ENCODE peak calls at places on chromosomes 12 and 14, in five cellular contexts. One of them, this sample, is unnamed.

GRCh38 chr12:111767362-111768158 is 827 bp downstream of the ALDH2 start:
- DNase-seq in CD8-positive, alpha-beta memory T cell: no peak
- DNase-seq in Caco-2: no peak
- DNase-seq in HT1080: peak
- DNase-seq in lower lobe of right lung: no peak
- DNase-seq in this sample: no peak

GRCh38 chr14:89196561-89196960 is 220.5 kb downstream of the FOXN3 start:
- DNase-seq in lower lobe of right lung: no peak
- DNase-seq in HT1080: no peak
- DNase-seq in CD8-positive, alpha-beta memory T cell: no peak
- DNase-seq in Caco-2: no peak
- DNase-seq in this sample: no peak

GRCh38 chr12:115044073-115044472 is 360.1 kb upstream of the TBX3 start:
- DNase-seq in CD8-positive, alpha-beta memory T cell: no peak
- DNase-seq in lower lobe of right lung: no peak
- DNase-seq in HT1080: peak
- DNase-seq in Caco-2: no peak
- DNase-seq in this sample: no peak

GRCh38 chr12:28012333-28012918 is 39.9 kb upstream of the PTHLH start:
- DNase-seq in Caco-2: no peak
- DNase-seq in HT1080: no peak
- DNase-seq in lower lobe of right lung: no peak
- DNase-seq in CD8-positive, alpha-beta memory T cell: no peak
- DNase-seq in this sample: no peak

GRCh38 chr12:48380596-48380995 is 29.9 kb upstream of the ZNF641 start:
- DNase-seq in CD8-positive, alpha-beta memory T cell: no peak
- DNase-seq in Caco-2: no peak
- DNase-seq in lower lobe of right lung: no peak
- DNase-seq in HT1080: peak
- DNase-seq in this sample: no peak

GRCh38 chr14:93239869-93240677 is 33.0 kb downstream of the UBR7 start:
- DNase-seq in lower lobe of right lung: no peak
- DNase-seq in CD8-positive, alpha-beta memory T cell: no peak
- DNase-seq in Caco-2: peak
- DNase-seq in HT1080: peak
- DNase-seq in this sample: no peak

GRCh38 chr14:101760138-101761011 is 1.1 kb upstream of the PPP2R5C start:
- DNase-seq in CD8-positive, alpha-beta memory T cell: peak
- DNase-seq in Caco-2: peak
- DNase-seq in lower lobe of right lung: peak
- DNase-seq in HT1080: peak
- DNase-seq in this sample: peak

GRCh38 chr12:87074801-87075200 is 818.6 kb upstream of the MGAT4C start:
- DNase-seq in CD8-positive, alpha-beta memory T cell: no peak
- DNase-seq in lower lobe of right lung: no peak
- DNase-seq in HT1080: no peak
- DNase-seq in Caco-2: no peak
- DNase-seq in this sample: no peak

GRCh38 chr14:54676822-54677708 is 110.1 kb downstream of the SAMD4A start:
- DNase-seq in lower lobe of right lung: no peak
- DNase-seq in Caco-2: no peak
- DNase-seq in CD8-positive, alpha-beta memory T cell: no peak
- DNase-seq in HT1080: peak
- DNase-seq in this sample: peak

GRCh38 chr14:65070710-65071033 is 31.6 kb downstream of the MAX start:
- DNase-seq in Caco-2: no peak
- DNase-seq in CD8-positive, alpha-beta memory T cell: no peak
- DNase-seq in lower lobe of right lung: no peak
- DNase-seq in HT1080: no peak
- DNase-seq in this sample: peak

GRCh38 chr14:52442602-52443001 is 109.7 kb downstream of the TXNDC16 start:
- DNase-seq in Caco-2: no peak
- DNase-seq in HT1080: no peak
- DNase-seq in lower lobe of right lung: no peak
- DNase-seq in CD8-positive, alpha-beta memory T cell: no peak
- DNase-seq in this sample: no peak

GRCh38 chr12:22738945-22739344 is 114.0 kb downstream of the ETNK1 start:
- DNase-seq in CD8-positive, alpha-beta memory T cell: no peak
- DNase-seq in lower lobe of right lung: no peak
- DNase-seq in HT1080: peak
- DNase-seq in Caco-2: no peak
- DNase-seq in this sample: no peak

GRCh38 chr12:1929241-1929984 is 11.0 kb upstream of the CACNA2D4 start:
- DNase-seq in CD8-positive, alpha-beta memory T cell: no peak
- DNase-seq in lower lobe of right lung: peak
- DNase-seq in Caco-2: peak
- DNase-seq in HT1080: no peak
- DNase-seq in this sample: no peak

GRCh38 chr12:52956987-52957386 is 8.1 kb downstream of the KRT18 start:
- DNase-seq in Caco-2: no peak
- DNase-seq in CD8-positive, alpha-beta memory T cell: no peak
- DNase-seq in HT1080: peak
- DNase-seq in lower lobe of right lung: no peak
- DNase-seq in this sample: no peak

GRCh38 chr12:89859513-89860220 is 151.0 kb upstream of the ATP2B1 start:
- DNase-seq in Caco-2: no peak
- DNase-seq in lower lobe of right lung: no peak
- DNase-seq in CD8-positive, alpha-beta memory T cell: no peak
- DNase-seq in HT1080: no peak
- DNase-seq in this sample: no peak

GRCh38 chr14:89399594-89400068 is 17.4 kb downstream of the FOXN3 start:
- DNase-seq in Caco-2: peak
- DNase-seq in CD8-positive, alpha-beta memory T cell: peak
- DNase-seq in HT1080: peak
- DNase-seq in lower lobe of right lung: no peak
- DNase-seq in this sample: peak

GRCh38 chr14:102498678-102499265 is 10.8 kb downstream of the ANKRD9 start:
- DNase-seq in Caco-2: no peak
- DNase-seq in HT1080: no peak
- DNase-seq in lower lobe of right lung: no peak
- DNase-seq in CD8-positive, alpha-beta memory T cell: no peak
- DNase-seq in this sample: no peak

GRCh38 chr14:90293766-90294471 is 37.6 kb downstream of the PSMC1 start:
- DNase-seq in lower lobe of right lung: no peak
- DNase-seq in HT1080: no peak
- DNase-seq in Caco-2: no peak
- DNase-seq in CD8-positive, alpha-beta memory T cell: no peak
- DNase-seq in this sample: no peak

GRCh38 chr14:52439476-52439875 is 112.8 kb downstream of the TXNDC16 start:
- DNase-seq in lower lobe of right lung: no peak
- DNase-seq in CD8-positive, alpha-beta memory T cell: no peak
- DNase-seq in HT1080: no peak
- DNase-seq in Caco-2: no peak
- DNase-seq in this sample: no peak

GRCh38 chr12:52250048-52250990 is 17.3 kb downstream of the KRT7 start:
- DNase-seq in HT1080: no peak
- DNase-seq in lower lobe of right lung: peak
- DNase-seq in Caco-2: no peak
- DNase-seq in CD8-positive, alpha-beta memory T cell: no peak
- DNase-seq in this sample: no peak

GRCh38 chr12:71440393-71441349 is 1.1 kb downstream of the LGR5 start:
- DNase-seq in HT1080: no peak
- DNase-seq in Caco-2: peak
- DNase-seq in lower lobe of right lung: no peak
- DNase-seq in CD8-positive, alpha-beta memory T cell: no peak
- DNase-seq in this sample: no peak

GRCh38 chr12:124306686-124307555 is 12.0 kb downstream of the RFLNA start:
- DNase-seq in HT1080: no peak
- DNase-seq in CD8-positive, alpha-beta memory T cell: no peak
- DNase-seq in Caco-2: no peak
- DNase-seq in lower lobe of right lung: peak
- DNase-seq in this sample: no peak

GRCh38 chr12:40898505-40898904 is 206.3 kb downstream of the CNTN1 start:
- DNase-seq in lower lobe of right lung: no peak
- DNase-seq in Caco-2: no peak
- DNase-seq in CD8-positive, alpha-beta memory T cell: no peak
- DNase-seq in HT1080: no peak
- DNase-seq in this sample: no peak

GRCh38 chr12:106754331-106754730 is 20.2 kb upstream of the RIC8B start:
- DNase-seq in CD8-positive, alpha-beta memory T cell: no peak
- DNase-seq in HT1080: no peak
- DNase-seq in lower lobe of right lung: no peak
- DNase-seq in Caco-2: no peak
- DNase-seq in this sample: no peak

GRCh38 chr14:94770251-94770749 is 387 bp upstream of the GSC start:
- DNase-seq in lower lobe of right lung: no peak
- DNase-seq in HT1080: no peak
- DNase-seq in Caco-2: no peak
- DNase-seq in CD8-positive, alpha-beta memory T cell: no peak
- DNase-seq in this sample: no peak

GRCh38 chr12:15033029-15033428 is 60.2 kb downstream of the PDE6H start:
- DNase-seq in HT1080: no peak
- DNase-seq in CD8-positive, alpha-beta memory T cell: no peak
- DNase-seq in lower lobe of right lung: no peak
- DNase-seq in Caco-2: no peak
- DNase-seq in this sample: no peak

GRCh38 chr12:54393743-54394142 is 9.2 kb upstream of the ZNF385A start:
- DNase-seq in HT1080: no peak
- DNase-seq in lower lobe of right lung: no peak
- DNase-seq in Caco-2: no peak
- DNase-seq in CD8-positive, alpha-beta memory T cell: no peak
- DNase-seq in this sample: no peak

GRCh38 chr12:124542021-124542941 is 25.1 kb downstream of the NCOR2 start:
- DNase-seq in Caco-2: no peak
- DNase-seq in CD8-positive, alpha-beta memory T cell: no peak
- DNase-seq in HT1080: no peak
- DNase-seq in lower lobe of right lung: no peak
- DNase-seq in this sample: no peak

This sample was measured in cerebellum.